ENCODE peak calls at places on chromosomes 6 and 20, in six cellular contexts. L, Z, R, N, A and Q are unnamed samples.

GRCh38 chr6:45479834-45480696 is 102.3 kb upstream of the SUPT3H start:
- DNase-seq in A (peak), R (no peak), L (no peak), N (no peak), Z (peak), Q (no peak)

GRCh38 chr20:4341804-4342560 is 326.6 kb upstream of the RNF24 start:
- DNase-seq in A (peak), L (no peak), N (peak), Z (peak), R (no peak), Q (no peak)

GRCh38 chr20:18879262-18879661 is 65.7 kb downstream of the SCP2D1 start:
- DNase-seq in A (no peak), L (no peak), Z (no peak), N (no peak), R (no peak), Q (no peak)

GRCh38 chr20:35953411-35954199 is 697 bp downstream of the SCAND1 start:
- DNase-seq in N (no peak), A (peak), Z (peak), R (peak), L (no peak), Q (peak)

GRCh38 chr20:48772183-48772976 is 55.4 kb downstream of the PREX1 start:
- DNase-seq in N (no peak), Z (no peak), L (no peak), A (no peak), R (peak), Q (no peak)

GRCh38 chr6:39365281-39366074 is 43.0 kb upstream of the KCNK16 start:
- DNase-seq in R (no peak), N (no peak), Z (peak), L (no peak), A (peak), Q (no peak)

GRCh38 chr6:150471276-150471675 is 102.5 kb downstream of the IYD start:
- DNase-seq in R (no peak), N (no peak), Z (no peak), A (no peak), L (no peak), Q (no peak)

GRCh38 chr6:110217255-110217654 is 37.0 kb downstream of the CDC40 start:
- DNase-seq in Z (peak), R (no peak), A (peak), N (no peak), L (no peak), Q (no peak)

GRCh38 chr6:167934426-167934864 is 63.0 kb upstream of the KIF25 start:
- DNase-seq in N (no peak), R (no peak), A (no peak), L (no peak), Z (no peak), Q (no peak)

GRCh38 chr6:34657037-34657306 is 39.6 kb downstream of the ILRUN start:
- DNase-seq in N (no peak), L (no peak), A (no peak), R (no peak), Z (no peak), Q (peak)